ENCODE peak calls at places on chromosomes 3 and 15, in four cellular contexts. One of them, this sample, is unnamed.

GRCh38 chr15:36080759-36081158 is 498.7 kb upstream of the CDIN1 start:
- DNase-seq in GM13977: no peak
- DNase-seq in AG08395: no peak
- DNase-seq in stimulated activated CD4-positive, alpha-beta T cell treated with anti-CD3 and anti-CD28 coated beads, Interleukin-2, amount 100 ng/mL, for 48 hours: no peak
- DNase-seq in this sample: no peak

GRCh38 chr15:66907826-66908502 is 157.4 kb upstream of the SMAD3 start:
- DNase-seq in GM13977: no peak
- DNase-seq in AG08395: peak
- DNase-seq in stimulated activated CD4-positive, alpha-beta T cell treated with anti-CD3 and anti-CD28 coated beads, Interleukin-2, amount 100 ng/mL, for 48 hours: no peak
- DNase-seq in this sample: no peak

GRCh38 chr15:33310481-33311311 is at the start of gene RYR3:
- DNase-seq in GM13977: no peak
- DNase-seq in AG08395: no peak
- DNase-seq in stimulated activated CD4-positive, alpha-beta T cell treated with anti-CD3 and anti-CD28 coated beads, Interleukin-2, amount 100 ng/mL, for 48 hours: no peak
- DNase-seq in this sample: no peak

GRCh38 chr15:77107068-77107467 is 36.2 kb upstream of the TSPAN3 start:
- DNase-seq in GM13977: no peak
- DNase-seq in AG08395: no peak
- DNase-seq in stimulated activated CD4-positive, alpha-beta T cell treated with anti-CD3 and anti-CD28 coated beads, Interleukin-2, amount 100 ng/mL, for 48 hours: no peak
- DNase-seq in this sample: no peak

GRCh38 chr3:50167069-50167781 is 12.1 kb downstream of the SEMA3F start:
- DNase-seq in GM13977: no peak
- DNase-seq in AG08395: no peak
- DNase-seq in stimulated activated CD4-positive, alpha-beta T cell treated with anti-CD3 and anti-CD28 coated beads, Interleukin-2, amount 100 ng/mL, for 48 hours: no peak
- DNase-seq in this sample: no peak

GRCh38 chr15:31472636-31473383 is 146.2 kb downstream of the KLF13 start:
- DNase-seq in GM13977: peak
- DNase-seq in AG08395: peak
- DNase-seq in stimulated activated CD4-positive, alpha-beta T cell treated with anti-CD3 and anti-CD28 coated beads, Interleukin-2, amount 100 ng/mL, for 48 hours: peak
- DNase-seq in this sample: peak

GRCh38 chr15:69607101-69607500 is 154.5 kb downstream of the RPLP1 start:
- DNase-seq in GM13977: no peak
- DNase-seq in AG08395: peak
- DNase-seq in stimulated activated CD4-positive, alpha-beta T cell treated with anti-CD3 and anti-CD28 coated beads, Interleukin-2, amount 100 ng/mL, for 48 hours: no peak
- DNase-seq in this sample: no peak

GRCh38 chr15:36877294-36877693 is 223.1 kb downstream of the MEIS2 start:
- DNase-seq in GM13977: peak
- DNase-seq in AG08395: no peak
- DNase-seq in stimulated activated CD4-positive, alpha-beta T cell treated with anti-CD3 and anti-CD28 coated beads, Interleukin-2, amount 100 ng/mL, for 48 hours: no peak
- DNase-seq in this sample: no peak

GRCh38 chr3:36920884-36921567 is 23.8 kb downstream of the TRANK1 start:
- DNase-seq in GM13977: no peak
- DNase-seq in AG08395: no peak
- DNase-seq in stimulated activated CD4-positive, alpha-beta T cell treated with anti-CD3 and anti-CD28 coated beads, Interleukin-2, amount 100 ng/mL, for 48 hours: no peak
- DNase-seq in this sample: no peak

GRCh38 chr15:68576253-68577236 is 2.2 kb upstream of the CORO2B start:
- DNase-seq in GM13977: no peak
- DNase-seq in AG08395: no peak
- DNase-seq in stimulated activated CD4-positive, alpha-beta T cell treated with anti-CD3 and anti-CD28 coated beads, Interleukin-2, amount 100 ng/mL, for 48 hours: no peak
- DNase-seq in this sample: no peak

GRCh38 chr15:68285243-68285980 is 7.9 kb downstream of the FEM1B start:
- DNase-seq in GM13977: no peak
- DNase-seq in AG08395: no peak
- DNase-seq in stimulated activated CD4-positive, alpha-beta T cell treated with anti-CD3 and anti-CD28 coated beads, Interleukin-2, amount 100 ng/mL, for 48 hours: no peak
- DNase-seq in this sample: no peak

GRCh38 chr15:90305932-90306331 is 40.5 kb downstream of the NGRN start:
- DNase-seq in GM13977: no peak
- DNase-seq in AG08395: no peak
- DNase-seq in stimulated activated CD4-positive, alpha-beta T cell treated with anti-CD3 and anti-CD28 coated beads, Interleukin-2, amount 100 ng/mL, for 48 hours: no peak
- DNase-seq in this sample: no peak

GRCh38 chr3:51967384-51968174 is at the start of gene PCBP4:
- DNase-seq in GM13977: peak
- DNase-seq in AG08395: peak
- DNase-seq in stimulated activated CD4-positive, alpha-beta T cell treated with anti-CD3 and anti-CD28 coated beads, Interleukin-2, amount 100 ng/mL, for 48 hours: no peak
- DNase-seq in this sample: peak

GRCh38 chr3:120071259-120071658 is 23.0 kb downstream of the GSK3B start:
- DNase-seq in GM13977: no peak
- DNase-seq in AG08395: no peak
- DNase-seq in stimulated activated CD4-positive, alpha-beta T cell treated with anti-CD3 and anti-CD28 coated beads, Interleukin-2, amount 100 ng/mL, for 48 hours: no peak
- DNase-seq in this sample: no peak

GRCh38 chr3:4270726-4271125 is 32.4 kb upstream of the SETMAR start:
- DNase-seq in GM13977: no peak
- DNase-seq in AG08395: no peak
- DNase-seq in stimulated activated CD4-positive, alpha-beta T cell treated with anti-CD3 and anti-CD28 coated beads, Interleukin-2, amount 100 ng/mL, for 48 hours: no peak
- DNase-seq in this sample: no peak

GRCh38 chr15:84759018-84759417 is 10.6 kb downstream of the ZNF592 start:
- DNase-seq in GM13977: no peak
- DNase-seq in AG08395: no peak
- DNase-seq in stimulated activated CD4-positive, alpha-beta T cell treated with anti-CD3 and anti-CD28 coated beads, Interleukin-2, amount 100 ng/mL, for 48 hours: no peak
- DNase-seq in this sample: no peak